ENCODE peak calls at places on chromosomes 1 and 21, in nine cellular contexts. One of them, this sample, is unnamed.
A peak's percentile ranks its signal among the peaks of the same experiment; 100 is the strongest.

GRCh38 chr1:15168479-15168878 is 14.9 kb downstream of the TMEM51 start:
- DNase-seq in AG09309: peak; percentile 79
- DNase-seq in WERI-Rb-1: no peak
- DNase-seq in K562: no peak
- DNase-seq in fibroblast of the aortic adventitia: peak; percentile 76
- DNase-seq in adrenal gland: peak; percentile 85
- DNase-seq in GM23338: no peak
- DNase-seq in fibroblast of pulmonary artery: peak; percentile 89
- DNase-seq in spleen: no peak
- DNase-seq in this sample: peak; percentile 53

GRCh38 chr21:25636727-25637126 is 2.3 kb upstream of the JAM2 start:
- DNase-seq in AG09309: no peak
- DNase-seq in WERI-Rb-1: no peak
- DNase-seq in K562: no peak
- DNase-seq in fibroblast of the aortic adventitia: no peak
- DNase-seq in adrenal gland: no peak
- DNase-seq in GM23338: no peak
- DNase-seq in fibroblast of pulmonary artery: no peak
- DNase-seq in spleen: no peak
- DNase-seq in this sample: peak; percentile 11

GRCh38 chr1:155316922-155317321 is 3.8 kb upstream of the RUSC1 start:
- DNase-seq in AG09309: no peak
- DNase-seq in WERI-Rb-1: no peak
- DNase-seq in K562: no peak
- DNase-seq in fibroblast of the aortic adventitia: no peak
- DNase-seq in adrenal gland: no peak
- DNase-seq in GM23338: no peak
- DNase-seq in fibroblast of pulmonary artery: no peak
- DNase-seq in spleen: no peak
- DNase-seq in this sample: no peak

GRCh38 chr1:63124666-63125191 is 197.6 kb upstream of the FOXD3 start:
- DNase-seq in AG09309: peak; percentile 70
- DNase-seq in WERI-Rb-1: no peak
- DNase-seq in K562: no peak
- DNase-seq in fibroblast of the aortic adventitia: peak; percentile 86
- DNase-seq in adrenal gland: no peak
- DNase-seq in GM23338: no peak
- DNase-seq in fibroblast of pulmonary artery: peak; percentile 86
- DNase-seq in spleen: no peak
- DNase-seq in this sample: peak; percentile 56

GRCh38 chr21:44932366-44933181 is 7.3 kb upstream of the SLX9 start:
- DNase-seq in AG09309: no peak
- DNase-seq in WERI-Rb-1: peak; percentile 61
- DNase-seq in K562: peak; percentile 78
- DNase-seq in fibroblast of the aortic adventitia: no peak
- DNase-seq in adrenal gland: no peak
- DNase-seq in GM23338: no peak
- DNase-seq in fibroblast of pulmonary artery: no peak
- DNase-seq in spleen: peak; percentile 96
- DNase-seq in this sample: peak; percentile 68

GRCh38 chr1:117499071-117499470 is 106.8 kb upstream of the TENT5C start:
- DNase-seq in AG09309: no peak
- DNase-seq in WERI-Rb-1: no peak
- DNase-seq in K562: no peak
- DNase-seq in fibroblast of the aortic adventitia: no peak
- DNase-seq in adrenal gland: no peak
- DNase-seq in GM23338: no peak
- DNase-seq in fibroblast of pulmonary artery: no peak
- DNase-seq in spleen: no peak
- DNase-seq in this sample: no peak

GRCh38 chr1:8858888-8859706 is 19.4 kb downstream of the ENO1 start:
- DNase-seq in AG09309: no peak
- DNase-seq in WERI-Rb-1: peak; percentile 59
- DNase-seq in K562: peak; percentile 43
- DNase-seq in fibroblast of the aortic adventitia: peak; percentile 78
- DNase-seq in adrenal gland: no peak
- DNase-seq in GM23338: peak; percentile 84
- DNase-seq in fibroblast of pulmonary artery: peak; percentile 78
- DNase-seq in spleen: no peak
- DNase-seq in this sample: peak; percentile 72

GRCh38 chr21:31444061-31444460 is 100.0 kb upstream of the TIAM1 start:
- DNase-seq in AG09309: no peak
- DNase-seq in WERI-Rb-1: no peak
- DNase-seq in K562: no peak
- DNase-seq in fibroblast of the aortic adventitia: peak; percentile 3
- DNase-seq in adrenal gland: no peak
- DNase-seq in GM23338: no peak
- DNase-seq in fibroblast of pulmonary artery: peak; percentile 45
- DNase-seq in spleen: no peak
- DNase-seq in this sample: no peak

GRCh38 chr1:114828251-114828650 is 26.4 kb upstream of the SYCP1 start:
- DNase-seq in AG09309: no peak
- DNase-seq in WERI-Rb-1: no peak
- DNase-seq in K562: no peak
- DNase-seq in fibroblast of the aortic adventitia: peak; percentile 2
- DNase-seq in adrenal gland: no peak
- DNase-seq in GM23338: no peak
- DNase-seq in fibroblast of pulmonary artery: peak; percentile 2
- DNase-seq in spleen: no peak
- DNase-seq in this sample: no peak

GRCh38 chr1:234719454-234720258 is 109.7 kb upstream of the IRF2BP2 start:
- DNase-seq in AG09309: no peak
- DNase-seq in WERI-Rb-1: peak; percentile 91
- DNase-seq in K562: no peak
- DNase-seq in fibroblast of the aortic adventitia: no peak
- DNase-seq in adrenal gland: no peak
- DNase-seq in GM23338: no peak
- DNase-seq in fibroblast of pulmonary artery: no peak
- DNase-seq in spleen: no peak
- DNase-seq in this sample: no peak

GRCh38 chr1:229130028-229130668 is 140.8 kb upstream of the RAB4A start:
- DNase-seq in AG09309: no peak
- DNase-seq in WERI-Rb-1: no peak
- DNase-seq in K562: no peak
- DNase-seq in fibroblast of the aortic adventitia: no peak
- DNase-seq in adrenal gland: peak; percentile 52
- DNase-seq in GM23338: no peak
- DNase-seq in fibroblast of pulmonary artery: no peak
- DNase-seq in spleen: no peak
- DNase-seq in this sample: no peak

GRCh38 chr1:178609015-178609414 is 96.1 kb downstream of the TEX35 start:
- DNase-seq in AG09309: peak; percentile 73
- DNase-seq in WERI-Rb-1: no peak
- DNase-seq in K562: no peak
- DNase-seq in fibroblast of the aortic adventitia: peak; percentile 87
- DNase-seq in adrenal gland: no peak
- DNase-seq in GM23338: no peak
- DNase-seq in fibroblast of pulmonary artery: peak; percentile 86
- DNase-seq in spleen: no peak
- DNase-seq in this sample: no peak

GRCh38 chr1:214445201-214445600 is 106.2 kb downstream of the PTPN14 start:
- DNase-seq in AG09309: no peak
- DNase-seq in WERI-Rb-1: no peak
- DNase-seq in K562: no peak
- DNase-seq in fibroblast of the aortic adventitia: no peak
- DNase-seq in adrenal gland: no peak
- DNase-seq in GM23338: no peak
- DNase-seq in fibroblast of pulmonary artery: no peak
- DNase-seq in spleen: no peak
- DNase-seq in this sample: no peak

GRCh38 chr1:183841950-183842816 is 37.3 kb downstream of the RGL1 start:
- DNase-seq in AG09309: peak; percentile 95
- DNase-seq in WERI-Rb-1: no peak
- DNase-seq in K562: no peak
- DNase-seq in fibroblast of the aortic adventitia: peak; percentile 99
- DNase-seq in adrenal gland: no peak
- DNase-seq in GM23338: no peak
- DNase-seq in fibroblast of pulmonary artery: peak; percentile 97
- DNase-seq in spleen: no peak
- DNase-seq in this sample: peak; percentile 96

GRCh38 chr1:65459397-65459768 is 38.9 kb downstream of the LEPR start:
- DNase-seq in AG09309: no peak
- DNase-seq in WERI-Rb-1: no peak
- DNase-seq in K562: no peak
- DNase-seq in fibroblast of the aortic adventitia: peak; percentile 44
- DNase-seq in adrenal gland: no peak
- DNase-seq in GM23338: peak; percentile 73
- DNase-seq in fibroblast of pulmonary artery: peak; percentile 65
- DNase-seq in spleen: no peak
- DNase-seq in this sample: peak; percentile 56

GRCh38 chr1:19356266-19356665 is 44.1 kb downstream of the SLC66A1 start:
- DNase-seq in AG09309: no peak
- DNase-seq in WERI-Rb-1: no peak
- DNase-seq in K562: no peak
- DNase-seq in fibroblast of the aortic adventitia: no peak
- DNase-seq in adrenal gland: no peak
- DNase-seq in GM23338: no peak
- DNase-seq in fibroblast of pulmonary artery: no peak
- DNase-seq in spleen: no peak
- DNase-seq in this sample: no peak

GRCh38 chr1:204834329-204834728 is 36.3 kb upstream of the NFASC start:
- DNase-seq in AG09309: no peak
- DNase-seq in WERI-Rb-1: peak; percentile 79
- DNase-seq in K562: no peak
- DNase-seq in fibroblast of the aortic adventitia: no peak
- DNase-seq in adrenal gland: no peak
- DNase-seq in GM23338: peak; percentile 72
- DNase-seq in fibroblast of pulmonary artery: no peak
- DNase-seq in spleen: no peak
- DNase-seq in this sample: no peak

GRCh38 chr1:224929335-224930237 is at the start of gene DNAH14:
- DNase-seq in AG09309: peak; percentile 16
- DNase-seq in WERI-Rb-1: peak; percentile 79
- DNase-seq in K562: peak; percentile 91
- DNase-seq in fibroblast of the aortic adventitia: peak; percentile 72
- DNase-seq in adrenal gland: peak; percentile 88
- DNase-seq in GM23338: peak; percentile 90
- DNase-seq in fibroblast of pulmonary artery: peak; percentile 84
- DNase-seq in spleen: peak; percentile 89
- DNase-seq in this sample: peak; percentile 77

GRCh38 chr1:203291201-203292096 is 13.9 kb upstream of the BTG2 start:
- DNase-seq in AG09309: no peak
- DNase-seq in WERI-Rb-1: peak; percentile 69
- DNase-seq in K562: peak; percentile 44
- DNase-seq in fibroblast of the aortic adventitia: no peak
- DNase-seq in adrenal gland: no peak
- DNase-seq in GM23338: no peak
- DNase-seq in fibroblast of pulmonary artery: no peak
- DNase-seq in spleen: no peak
- DNase-seq in this sample: peak; percentile 31

GRCh38 chr1:17348593-17349234 is 23.3 kb upstream of the PADI6 start:
- DNase-seq in AG09309: no peak
- DNase-seq in WERI-Rb-1: no peak
- DNase-seq in K562: no peak
- DNase-seq in fibroblast of the aortic adventitia: no peak
- DNase-seq in adrenal gland: no peak
- DNase-seq in GM23338: no peak
- DNase-seq in fibroblast of pulmonary artery: no peak
- DNase-seq in spleen: no peak
- DNase-seq in this sample: peak; percentile 77

GRCh38 chr1:109306832-109307362 is at the start of gene MYBPHL:
- DNase-seq in AG09309: no peak
- DNase-seq in WERI-Rb-1: peak; percentile 90
- DNase-seq in K562: peak; percentile 90
- DNase-seq in fibroblast of the aortic adventitia: no peak
- DNase-seq in adrenal gland: no peak
- DNase-seq in GM23338: no peak
- DNase-seq in fibroblast of pulmonary artery: no peak
- DNase-seq in spleen: no peak
- DNase-seq in this sample: no peak
- H3K4me3 ChIP-seq in AG09309: no peak within 1 kb of the TSS
- H3K4me3 ChIP-seq in WERI-Rb-1: peak within 1 kb of the TSS; percentile 51
- H3K4me3 ChIP-seq in K562: no peak within 1 kb of the TSS
- H3K4me3 ChIP-seq in fibroblast of the aortic adventitia: no peak within 1 kb of the TSS
- H3K4me3 ChIP-seq in adrenal gland: no peak within 1 kb of the TSS
- H3K4me3 ChIP-seq in GM23338: no peak within 1 kb of the TSS
- H3K4me3 ChIP-seq in fibroblast of pulmonary artery: no peak within 1 kb of the TSS
- H3K4me3 ChIP-seq in spleen: no peak within 1 kb of the TSS
- H3K4me3 ChIP-seq in this sample: no peak within 1 kb of the TSS

GRCh38 chr1:168304865-168305264 is 24.2 kb downstream of the TBX19 start:
- DNase-seq in AG09309: no peak
- DNase-seq in WERI-Rb-1: no peak
- DNase-seq in K562: no peak
- DNase-seq in fibroblast of the aortic adventitia: no peak
- DNase-seq in adrenal gland: no peak
- DNase-seq in GM23338: no peak
- DNase-seq in fibroblast of pulmonary artery: no peak
- DNase-seq in spleen: no peak
- DNase-seq in this sample: no peak
- TF ChIP-seq CTCF in AG09309: no peak
- TF ChIP-seq CTCF in WERI-Rb-1: no peak
- TF ChIP-seq CTCF in K562: no peak
- TF ChIP-seq CTCF in fibroblast of the aortic adventitia: no peak
- TF ChIP-seq CTCF in adrenal gland: no peak
- TF ChIP-seq CTCF in GM23338: no peak
- TF ChIP-seq CTCF in fibroblast of pulmonary artery: no peak
- TF ChIP-seq CTCF in spleen: no peak
- TF ChIP-seq CTCF in this sample: no peak

GRCh38 chr1:101262060-101262459 is 25.2 kb downstream of the S1PR1 start:
- DNase-seq in AG09309: no peak
- DNase-seq in WERI-Rb-1: no peak
- DNase-seq in K562: no peak
- DNase-seq in fibroblast of the aortic adventitia: no peak
- DNase-seq in adrenal gland: no peak
- DNase-seq in GM23338: no peak
- DNase-seq in fibroblast of pulmonary artery: peak; percentile 55
- DNase-seq in spleen: no peak
- DNase-seq in this sample: no peak
- H3K4me3 ChIP-seq in AG09309: no peak overlapping the region
- H3K4me3 ChIP-seq in WERI-Rb-1: no peak overlapping the region
- H3K4me3 ChIP-seq in K562: no peak overlapping the region
- H3K4me3 ChIP-seq in fibroblast of the aortic adventitia: no peak overlapping the region
- H3K4me3 ChIP-seq in adrenal gland: no peak overlapping the region
- H3K4me3 ChIP-seq in GM23338: no peak overlapping the region
- H3K4me3 ChIP-seq in fibroblast of pulmonary artery: no peak overlapping the region
- H3K4me3 ChIP-seq in spleen: no peak overlapping the region
- H3K4me3 ChIP-seq in this sample: no peak overlapping the region

DNA sequence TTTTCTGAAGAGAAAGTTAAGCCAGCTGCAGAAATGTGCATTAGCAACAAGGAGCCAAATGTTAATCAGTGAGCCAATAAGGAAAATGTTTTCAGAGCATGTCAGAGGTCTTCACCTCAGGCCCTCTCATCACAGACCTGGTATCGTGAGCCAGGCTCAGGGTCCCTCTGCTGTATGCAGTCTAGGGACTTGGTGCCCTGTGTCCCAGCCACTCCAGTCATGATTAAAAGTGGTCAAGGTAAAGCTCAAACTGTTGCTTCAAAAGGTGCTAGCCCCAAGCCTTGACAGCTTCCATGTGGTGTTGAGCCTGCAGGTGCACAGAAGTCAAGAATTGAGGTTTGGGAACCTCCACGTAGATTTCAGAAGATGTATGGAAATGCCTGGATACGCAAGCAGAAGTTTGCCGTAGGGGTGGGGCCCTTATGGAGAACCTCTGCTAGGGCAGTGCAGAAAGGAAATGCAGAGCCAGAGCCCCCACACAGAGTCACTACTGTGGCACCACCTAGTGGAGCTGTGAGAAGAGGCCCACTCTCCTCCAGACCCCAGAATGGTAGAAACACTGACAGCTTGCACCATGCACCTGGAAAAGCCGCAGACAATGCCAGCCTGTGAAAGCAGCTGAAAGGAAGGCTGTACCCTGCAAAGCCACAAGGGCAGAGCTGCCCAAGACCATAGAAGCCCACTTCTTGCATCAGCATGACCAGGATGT is 1128.7 kb downstream of the AMY1C start:
- DNase-seq in AG09309: no peak
- DNase-seq in WERI-Rb-1: peak; percentile 43
- DNase-seq in K562: no peak
- DNase-seq in fibroblast of the aortic adventitia: no peak
- DNase-seq in adrenal gland: no peak
- DNase-seq in GM23338: peak; percentile 63
- DNase-seq in fibroblast of pulmonary artery: no peak
- DNase-seq in spleen: peak; percentile 43
- DNase-seq in this sample: peak; percentile 4
- TF ChIP-seq CTCF in AG09309: no peak
- TF ChIP-seq CTCF in WERI-Rb-1: peak; percentile 51
- TF ChIP-seq CTCF in K562: no peak
- TF ChIP-seq CTCF in fibroblast of the aortic adventitia: no peak
- TF ChIP-seq CTCF in adrenal gland: no peak
- TF ChIP-seq CTCF in GM23338: peak; percentile 59
- TF ChIP-seq CTCF in fibroblast of pulmonary artery: no peak
- TF ChIP-seq CTCF in spleen: no peak
- TF ChIP-seq CTCF in this sample: no peak